ENCODE peak calls at places on chromosomes 16 and 17, in five cellular contexts. J is Calu3, R is dorsolateral prefrontal cortex, Z is GM12865, Y is mammary epithelial cell. C is an unnamed sample.

GRCh38 chr17:67215991-67216421 is 29.0 kb downstream of the HELZ start:
- DNase-seq in J (peak), R (no peak), Z (no peak), Y (no peak), C (no peak)

GRCh38 chr16:14434860-14435259 is 195.2 kb downstream of the PARN start:
- DNase-seq in J (no peak), R (no peak), Z (no peak), Y (no peak), C (no peak)

GRCh38 chr16:88527186-88527936 is 42.8 kb upstream of the ZC3H18 start:
- DNase-seq in J (peak), R (peak), Z (peak), Y (peak), C (peak)

GRCh38 chr17:19341641-19342610 is 20.6 kb downstream of the B9D1 start:
- DNase-seq in J (no peak), R (no peak), Z (no peak), Y (no peak), C (no peak)

GRCh38 chr16:79897444-79898146 is 297.1 kb upstream of the MAF start:
- DNase-seq in J (peak), R (no peak), Z (no peak), Y (no peak), C (no peak)

GRCh38 chr17:29112780-29113295 is 67.4 kb downstream of the MYO18A start:
- DNase-seq in J (no peak), R (no peak), Z (no peak), Y (no peak), C (no peak)

GRCh38 chr16:56366945-56367344 is 58.4 kb downstream of the AMFR start:
- DNase-seq in J (no peak), R (no peak), Z (no peak), Y (no peak), C (no peak)

GRCh38 chr16:9232102-9232501 is 140.7 kb downstream of the HAPSTR1 start:
- DNase-seq in J (no peak), R (no peak), Z (no peak), Y (no peak), C (no peak)

GRCh38 chr17:4956493-4957061 is 5.7 kb downstream of the ENO3 start:
- DNase-seq in J (no peak), R (no peak), Z (peak), Y (no peak), C (peak)

GRCh38 chr17:47204722-47205418 is 4.3 kb upstream of the MYL4 start:
- DNase-seq in J (no peak), R (no peak), Z (peak), Y (peak), C (peak)

GRCh38 chr16:4093495-4094137 is 22.6 kb downstream of the ADCY9 start:
- DNase-seq in J (no peak), R (no peak), Z (no peak), Y (no peak), C (no peak)

GRCh38 chr17:57861737-57862409 is 12.0 kb upstream of the MRPS23 start:
- DNase-seq in J (peak), R (peak), Z (no peak), Y (no peak), C (no peak)

GRCh38 chr17:39666601-39667261 is 1.5 kb upstream of the PNMT start:
- DNase-seq in J (peak), R (no peak), Z (no peak), Y (no peak), C (no peak)

GRCh38 chr16:46482895-46483294 is 138.3 kb downstream of the SHCBP1 start:
- DNase-seq in J (no peak), R (no peak), Z (no peak), Y (no peak), C (no peak)

GRCh38 chr16:73145166-73145565 is 97.2 kb upstream of the ZFHX3 start:
- DNase-seq in J (no peak), R (no peak), Z (no peak), Y (no peak), C (no peak)

GRCh38 chr16:2469399-2470233 is 1.5 kb upstream of the NTN3 start:
- DNase-seq in J (no peak), R (no peak), Z (no peak), Y (no peak), C (no peak)

GRCh38 chr17:82875418-82875856 is 35.6 kb upstream of the ZNF750 start:
- DNase-seq in J (no peak), R (no peak), Z (no peak), Y (peak), C (no peak)

GRCh38 chr16:74998481-74999207 is at the start of gene ZNRF1:
- DNase-seq in J (peak), R (peak), Z (peak), Y (peak), C (peak)

GRCh38 chr16:75002474-75002873 is 3.6 kb downstream of the ZNRF1 start:
- DNase-seq in J (no peak), R (no peak), Z (no peak), Y (no peak), C (no peak)

GRCh38 chr16:74999208-74999682 is 421 bp downstream of the ZNRF1 start:
- DNase-seq in J (peak), R (peak), Z (peak), Y (no peak), C (peak)

GRCh38 chr16:75000481-75001081 is 1.8 kb downstream of the ZNRF1 start:
- DNase-seq in J (peak), R (no peak), Z (no peak), Y (peak), C (no peak)

GRCh38 chr16:74999683-75000480 is 1.1 kb downstream of the ZNRF1 start:
- DNase-seq in J (peak), R (peak), Z (peak), Y (peak), C (peak)
- TF ChIP-seq CTCF in J (no peak), R (peak), Z (no peak), Y (peak), C (no peak)

DNA sequence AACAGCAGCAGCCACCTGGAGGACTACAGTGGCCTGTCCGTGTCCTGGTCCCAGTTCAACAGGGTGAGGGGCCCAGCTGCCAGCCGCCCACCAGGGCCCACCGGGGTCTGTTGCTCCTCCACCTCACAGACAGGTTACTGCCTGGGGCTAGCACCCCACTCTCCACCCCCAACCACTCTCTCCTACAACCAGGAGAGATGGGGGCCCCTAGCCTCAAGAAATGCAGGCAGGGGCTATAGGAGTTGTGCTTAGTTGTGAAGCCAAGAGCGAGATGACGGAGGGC is 18.0 kb downstream of the STAT5A start:
- DNase-seq in J (no peak), R (no peak), Z (no peak), Y (no peak), C (no peak)
- TF ChIP-seq CTCF in J (no peak), R (no peak), Z (no peak), Y (no peak), C (no peak)

GRCh38 chr17:81371910-81372760 is 23.1 kb upstream of the BAHCC1 start:
- DNase-seq in J (peak), R (peak), Z (no peak), Y (no peak), C (no peak)
- TF ChIP-seq CTCF in J (no peak), R (no peak), Z (no peak), Y (peak), C (no peak)

GRCh38 chr16:74785031-74785430 is 10.4 kb upstream of the FA2H start:
- DNase-seq in J (no peak), R (no peak), Z (no peak), Y (no peak), C (no peak)
- TF ChIP-seq CTCF in J (no peak), R (no peak), Z (no peak), Y (no peak), C (no peak)

DNA sequence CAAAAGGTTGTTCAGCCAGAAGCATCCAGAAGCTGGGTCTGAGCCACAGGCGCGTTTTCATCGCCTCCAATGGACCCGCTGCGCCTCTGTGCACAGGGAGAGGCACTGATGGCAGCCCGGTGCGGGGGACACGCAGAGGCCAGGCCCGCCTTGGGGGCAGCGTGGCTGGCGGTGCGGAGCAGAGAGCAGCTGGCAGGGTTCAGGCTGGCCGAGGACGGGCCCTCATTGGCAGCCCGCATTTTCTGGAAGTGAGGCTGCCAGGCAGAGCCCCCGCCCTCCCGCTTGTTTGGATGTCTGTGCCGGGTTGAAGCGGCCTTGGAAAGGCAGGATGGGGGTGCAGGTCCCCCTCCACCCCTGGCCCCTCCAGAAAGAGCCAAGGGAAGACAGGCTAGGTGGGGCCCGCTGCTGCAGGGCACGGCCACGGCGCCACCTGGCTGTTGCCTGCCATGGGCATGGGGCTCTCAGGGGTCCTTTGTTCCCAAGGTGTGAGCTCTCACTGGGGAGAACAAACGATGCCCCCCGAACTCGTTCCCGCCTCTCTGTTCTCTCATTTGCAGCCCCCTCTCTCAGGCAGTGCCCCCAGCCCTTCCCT is 18.8 kb downstream of the GSE1 start:
- DNase-seq in J (no peak), R (no peak), Z (no peak), Y (no peak), C (no peak)
- TF ChIP-seq CTCF in J (peak), R (no peak), Z (no peak), Y (peak), C (no peak)

C was measured in activated CD8-positive, alpha-beta T cell treated with anti-CD3 and anti-CD28 coated beads for 36 hours.